ENCODE peak calls at places on chromosomes 11 and 22, in nine cellular contexts. I is PC-3, F is SK-N-SH, M is GM23248, R is neural progenitor cell, K is HCT116, P is GM23338, A is MM.1S, B is hepatocyte. L is an unnamed sample.

GRCh38 chr11:11763796-11764427 is 77.9 kb upstream of the USP47 start:
- DNase-seq in K (no peak), M (no peak), P (no peak), I (no peak), R (no peak), A (no peak), F (no peak), B (no peak), L (no peak)

GRCh38 chr11:129699711-129700304 is 115.8 kb upstream of the TMEM45B start:
- DNase-seq in F (no peak), A (no peak), K (no peak), R (no peak), B (no peak), P (peak), M (no peak), I (peak), L (no peak)

GRCh38 chr22:43099095-43099494 is 9.9 kb upstream of the TTLL1 start:
- DNase-seq in P (no peak), I (no peak), B (no peak), A (no peak), F (no peak), R (no peak), K (no peak), M (no peak), L (no peak)

GRCh38 chr11:11078344-11078743 is 220.5 kb upstream of the ZBED5 start:
- DNase-seq in A (no peak), F (no peak), K (no peak), I (peak), M (peak), R (no peak), B (no peak), P (peak), L (no peak)

GRCh38 chr11:65380460-65381126 is 1.9 kb downstream of the SLC25A45 start:
- DNase-seq in A (no peak), F (no peak), I (no peak), R (no peak), B (no peak), P (peak), M (no peak), K (no peak), L (no peak)

GRCh38 chr11:4798427-4799183 is 5.6 kb downstream of the OR52R1 start:
- DNase-seq in I (no peak), F (no peak), R (no peak), B (no peak), M (no peak), K (no peak), A (no peak), P (no peak), L (no peak)

GRCh38 chr11:93614111-93614784 is 47.2 kb upstream of the CEP295 start:
- DNase-seq in A (no peak), F (peak), M (peak), R (peak), I (no peak), P (peak), K (peak), B (no peak), L (peak)

GRCh38 chr11:5910521-5910920 is 17.5 kb downstream of the OR52E5 start:
- DNase-seq in F (no peak), P (no peak), M (no peak), K (no peak), A (no peak), I (no peak), B (no peak), R (no peak), L (no peak)

GRCh38 chr22:34395370-34395769 is 475.1 kb upstream of the LARGE1 start:
- DNase-seq in I (no peak), P (peak), M (no peak), K (no peak), B (no peak), A (no peak), R (no peak), F (no peak), L (no peak)

GRCh38 chr11:25038131-25038530 is 541.3 kb downstream of the LUZP2 start:
- DNase-seq in F (no peak), B (no peak), M (no peak), A (no peak), R (no peak), P (no peak), I (no peak), K (no peak), L (no peak)

GRCh38 chr11:131982154-131982553 is 611.7 kb downstream of the NTM start:
- DNase-seq in A (no peak), P (peak), I (no peak), K (no peak), R (peak), B (no peak), F (no peak), M (no peak), L (no peak)

GRCh38 chr11:62593434-62594044 is 2.2 kb upstream of the TUT1 start:
- DNase-seq in R (peak), P (peak), A (peak), I (peak), M (peak), B (peak), F (peak), K (no peak), L (peak)

GRCh38 chr11:3226846-3227567 is 5.2 kb downstream of the MRGPRE start:
- DNase-seq in A (no peak), I (no peak), F (peak), B (no peak), M (no peak), K (no peak), P (no peak), R (no peak), L (no peak)
- TF ChIP-seq EZH2phosphoT487 in A (no peak), I (no peak), F (no peak), B (no peak), M (no peak), K (no peak), P (no peak), R (no peak), L (no peak)

GRCh38 chr11:1832989-1833365 is 1.8 kb upstream of the SYT8 start:
- DNase-seq in R (peak), P (peak), K (no peak), A (no peak), F (no peak), B (no peak), I (no peak), M (no peak), L (no peak)

GRCh38 chr11:1830500-1831223 is 4.1 kb upstream of the SYT8 start:
- DNase-seq in F (peak), K (no peak), P (no peak), B (peak), R (no peak), M (no peak), A (no peak), I (no peak), L (no peak)

GRCh38 chr11:1834132-1834610 is 619 bp upstream of the SYT8 start:
- DNase-seq in R (no peak), A (no peak), B (peak), K (peak), P (no peak), F (no peak), M (no peak), I (peak), L (no peak)

GRCh38 chr11:1831338-1832180 is 3.2 kb upstream of the SYT8 start:
- DNase-seq in F (no peak), P (no peak), K (no peak), R (no peak), I (no peak), M (no peak), B (no peak), A (no peak), L (no peak)

DNA sequence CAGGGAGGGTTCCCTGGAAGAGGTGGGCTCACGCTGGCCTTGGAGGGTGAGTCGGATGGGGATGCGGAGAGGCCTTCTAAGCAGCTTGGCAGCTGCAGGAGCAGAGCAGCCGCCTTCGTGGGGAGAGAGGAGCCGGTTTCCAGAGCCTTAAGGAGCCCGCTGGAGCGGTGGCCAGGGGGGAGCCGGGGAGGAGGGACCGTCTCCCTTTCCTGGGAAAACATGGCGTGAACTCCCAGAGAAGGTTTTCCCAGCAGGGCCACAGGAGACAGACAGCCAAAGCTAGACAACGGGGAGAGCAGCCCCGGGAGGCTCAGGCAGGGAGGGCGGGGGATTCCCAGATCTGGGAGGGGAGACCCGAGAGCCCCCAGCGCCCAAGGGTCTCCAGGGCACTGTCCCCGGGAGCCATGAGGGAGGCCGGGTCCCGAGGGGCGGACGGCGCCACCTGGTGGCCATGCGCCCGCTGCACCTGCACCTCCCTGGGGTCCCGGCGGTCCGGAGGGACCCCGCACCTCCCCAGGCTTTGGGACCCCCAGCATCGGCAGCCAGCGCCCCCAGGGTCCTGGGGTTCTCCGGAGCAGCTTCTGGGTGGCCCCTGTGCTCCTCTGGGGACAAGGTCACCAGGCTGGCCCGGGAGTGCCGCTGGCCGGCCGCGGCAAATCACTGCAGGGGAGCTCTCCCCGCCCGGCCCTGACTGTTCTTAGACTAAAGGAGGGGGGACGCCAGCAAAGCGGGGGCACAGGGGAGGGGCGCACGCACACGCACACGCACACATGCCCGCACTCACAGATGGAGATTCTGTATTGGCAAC is 2.4 kb upstream of the SYT8 start:
- DNase-seq in I (peak), B (peak), R (peak), M (peak), P (peak), F (peak), K (no peak), A (peak), L (peak)
- H3K4me3 ChIP-seq in I (peak), B (no peak), R (peak), M (no peak), P (peak), F (no peak), K (peak), A (no peak), L (no peak)

GRCh38 chr11:1151366-1152315 is 6.1 kb upstream of the MUC5AC start:
- DNase-seq in I (peak), A (no peak), K (no peak), P (no peak), M (peak), F (peak), B (peak), R (no peak), L (no peak)

GRCh38 chr11:1149545-1149944 is 8.2 kb upstream of the MUC5AC start:
- DNase-seq in A (no peak), M (no peak), I (no peak), K (no peak), P (no peak), R (no peak), B (no peak), F (no peak), L (no peak)

GRCh38 chr11:1150769-1151365 is 6.9 kb upstream of the MUC5AC start:
- DNase-seq in M (peak), A (no peak), B (peak), K (no peak), I (peak), P (no peak), R (no peak), F (no peak), L (no peak)

GRCh38 chr11:1148752-1149180 is 9.0 kb upstream of the MUC5AC start:
- DNase-seq in B (peak), M (no peak), I (no peak), F (no peak), P (no peak), K (no peak), R (no peak), A (no peak), L (no peak)

GRCh38 chr11:1150095-1150494 is 7.7 kb upstream of the MUC5AC start:
- DNase-seq in I (no peak), M (no peak), R (no peak), K (no peak), P (no peak), A (no peak), F (peak), B (peak), L (no peak)
- TF ChIP-seq EZH2phosphoT487 in I (no peak), M (no peak), R (no peak), K (no peak), P (no peak), A (no peak), F (no peak), B (no peak), L (no peak)

GRCh38 chr11:67664696-67665536 is 9.5 kb downstream of the ALDH3B2 start:
- DNase-seq in K (no peak), R (no peak), I (no peak), P (no peak), A (no peak), M (no peak), F (no peak), B (no peak), L (no peak)

GRCh38 chr11:67665537-67666302 is 8.7 kb downstream of the ALDH3B2 start:
- DNase-seq in I (peak), K (no peak), M (no peak), A (no peak), F (peak), P (no peak), R (no peak), B (peak), L (peak)

GRCh38 chr11:67667490-67668190 is 6.8 kb downstream of the ALDH3B2 start:
- DNase-seq in B (no peak), I (no peak), K (no peak), R (no peak), F (peak), A (no peak), P (no peak), M (no peak), L (peak)

GRCh38 chr11:67666676-67667489 is 7.5 kb downstream of the ALDH3B2 start:
- DNase-seq in P (no peak), B (no peak), K (no peak), F (peak), A (no peak), M (no peak), R (no peak), I (no peak), L (peak)

DNA sequence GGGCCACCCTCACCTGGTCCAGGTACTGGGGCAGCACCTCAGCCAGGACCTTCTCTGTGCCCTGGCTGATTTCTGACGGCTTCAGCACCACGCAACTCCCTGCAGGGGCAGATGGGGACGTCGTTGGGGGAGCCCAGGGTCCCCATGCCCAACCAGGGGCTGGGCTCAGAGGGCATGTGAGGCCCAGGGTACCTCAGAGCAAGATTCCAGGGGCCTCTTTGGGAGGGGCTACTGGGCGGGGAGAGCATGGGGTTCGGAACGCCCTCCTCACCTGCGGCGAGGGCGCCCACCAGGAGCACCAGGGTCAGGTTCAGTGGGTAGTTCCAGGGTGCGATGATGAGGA is 8.1 kb downstream of the ALDH3B2 start:
- DNase-seq in P (no peak), K (no peak), R (no peak), A (no peak), F (no peak), B (no peak), M (no peak), I (no peak), L (no peak)
- H3K4me3 ChIP-seq in P (no peak), K (no peak), R (no peak), A (no peak), F (no peak), B (no peak), M (no peak), I (no peak), L (peak)

DNA sequence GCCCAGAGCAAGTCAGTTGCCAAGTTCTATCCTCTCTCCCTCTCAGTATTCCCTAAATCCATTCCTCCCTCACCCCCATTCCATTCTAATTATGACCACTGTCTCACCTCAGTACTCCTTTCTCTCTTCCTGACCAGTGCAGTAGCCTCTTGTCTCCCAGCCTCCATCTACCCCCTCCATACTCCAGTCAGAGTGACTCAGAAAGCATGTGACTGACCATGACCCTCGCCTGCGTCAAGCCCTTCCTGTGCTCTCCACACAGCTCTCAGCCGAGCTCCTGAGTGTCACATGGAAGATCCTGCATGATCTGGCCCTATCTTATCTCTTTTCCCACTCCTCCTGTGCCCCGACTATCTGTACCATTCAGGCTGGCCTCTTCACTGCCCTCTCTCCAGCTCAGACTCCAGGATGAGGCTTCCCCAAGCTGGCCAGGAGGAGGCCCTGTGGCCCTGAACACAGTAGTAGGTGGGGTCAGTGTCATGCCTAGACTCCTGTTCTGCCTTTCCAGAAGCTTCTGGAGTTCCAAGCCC is 42.6 kb downstream of the NEU3 start:
- DNase-seq in I (peak), F (no peak), A (no peak), K (no peak), R (no peak), M (peak), P (no peak), B (peak), L (no peak)
- TF ChIP-seq EZH2phosphoT487 in I (no peak), F (no peak), A (no peak), K (no peak), R (no peak), M (no peak), P (no peak), B (no peak), L (no peak)

GRCh38 chr11:118917488-118918127 is 8.1 kb downstream of the BCL9L start:
- DNase-seq in B (peak), K (no peak), F (no peak), I (peak), P (no peak), M (peak), R (no peak), A (no peak), L (no peak)
- H3K4me3 ChIP-seq in B (no peak), K (peak), F (no peak), I (peak), P (peak), M (peak), R (no peak), A (no peak), L (no peak)

DNA sequence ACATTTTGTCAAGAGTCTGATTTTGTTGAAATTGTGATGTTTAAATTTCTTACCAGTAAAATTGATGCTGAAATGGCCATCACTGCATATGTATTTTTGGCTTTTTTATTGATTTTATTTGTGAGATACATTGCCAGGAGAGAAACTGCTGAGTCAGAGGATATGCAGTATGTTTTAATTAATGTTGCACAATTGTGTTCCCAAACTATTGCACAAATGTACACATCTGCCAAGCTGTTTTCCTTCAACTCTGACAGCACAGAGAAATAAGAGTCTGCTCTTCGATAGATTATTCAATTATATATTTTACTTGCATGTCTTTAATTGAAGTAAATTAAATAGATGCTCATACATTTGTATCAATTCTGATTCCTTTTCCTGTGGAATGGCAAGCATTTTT is 640.2 kb upstream of the LUZP2 start:
- DNase-seq in I (peak), F (no peak), B (no peak), A (no peak), M (peak), R (no peak), P (no peak), K (no peak), L (no peak)
- TF ChIP-seq EZH2phosphoT487 in I (no peak), F (no peak), B (no peak), A (no peak), M (no peak), R (no peak), P (no peak), K (no peak), L (no peak)

GRCh38 chr22:47333625-47334024 is 571.2 kb downstream of the TBC1D22A start:
- DNase-seq in M (peak), I (peak), P (no peak), R (no peak), K (peak), F (no peak), A (peak), B (no peak), L (no peak)

GRCh38 chr22:47335460-47335859 is 573.0 kb downstream of the TBC1D22A start:
- DNase-seq in B (no peak), P (no peak), A (no peak), M (no peak), I (no peak), K (no peak), R (no peak), F (no peak), L (no peak)

GRCh38 chr22:47334596-47334995 is 572.1 kb downstream of the TBC1D22A start:
- DNase-seq in M (no peak), I (no peak), F (no peak), B (no peak), R (no peak), P (no peak), K (no peak), A (no peak), L (no peak)

GRCh38 chr22:47335958-47336357 is 573.5 kb downstream of the TBC1D22A start:
- DNase-seq in F (no peak), R (no peak), I (no peak), A (no peak), M (no peak), P (no peak), K (no peak), B (no peak), L (no peak)

DNA sequence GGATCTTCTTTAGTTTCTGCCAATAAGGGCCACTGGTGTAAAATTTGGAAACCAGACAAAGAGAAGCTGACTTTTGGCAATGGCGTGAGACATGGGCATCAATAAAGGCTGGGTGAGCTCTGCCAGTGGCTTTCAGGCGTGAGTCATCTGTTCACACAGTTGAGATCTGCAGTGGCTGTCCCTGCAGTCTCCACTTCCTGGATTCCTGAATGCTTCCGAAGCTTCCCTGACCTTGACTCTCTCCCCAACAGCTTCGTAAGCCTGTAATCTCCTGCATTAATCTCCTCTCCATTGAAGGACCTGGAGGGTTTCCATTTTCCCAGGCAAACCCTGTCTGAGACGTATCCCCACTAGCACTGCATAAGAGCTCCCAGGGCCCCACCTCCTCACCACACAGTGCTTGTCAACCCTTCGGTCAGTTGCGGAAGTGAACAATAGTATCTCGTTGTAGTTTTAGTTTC is 574.7 kb downstream of the TBC1D22A start:
- DNase-seq in B (no peak), F (no peak), P (no peak), K (peak), M (peak), R (no peak), I (peak), A (peak), L (no peak)
- H3K4me3 ChIP-seq in B (no peak), F (peak), P (no peak), K (peak), M (no peak), R (no peak), I (peak), A (peak), L (no peak)

L was measured in OCI-LY7.